ENCODE peak calls at places on chromosomes 12 and 14, in four cellular contexts. O is A549, U is HepG2, X is K562. P is an unnamed sample.

GRCh38 chr14:84036863-84037262 is 1493.1 kb upstream of the FLRT2 start:
- DNase-seq in O (no peak), U (no peak), X (no peak), P (no peak)

GRCh38 chr12:113088037-113088436 is 31.5 kb downstream of the DTX1 start:
- DNase-seq in O (no peak), X (no peak), U (no peak), P (no peak)

GRCh38 chr12:49945394-49946080 is 5.0 kb upstream of the AQP2 start:
- DNase-seq in X (peak; percentile 91), O (peak; percentile 82), U (peak; percentile 37), P (peak; percentile 77)

GRCh38 chr14:32121536-32121935 is 44.4 kb downstream of the ARHGAP5 start:
- DNase-seq in U (no peak), X (no peak), O (no peak), P (no peak)

GRCh38 chr12:122799635-122800243 is 25.4 kb downstream of the CCDC62 start:
- DNase-seq in X (no peak), O (no peak), U (no peak), P (no peak)

GRCh38 chr12:75099215-75099614 is 110.4 kb downstream of the KCNC2 start:
- DNase-seq in U (no peak), O (no peak), X (no peak), P (no peak)

GRCh38 chr14:93044116-93044515 is 71.6 kb downstream of the ITPK1 start:
- DNase-seq in U (no peak), O (peak; percentile 36), X (no peak), P (no peak)

GRCh38 chr12:23921099-23921846 is 28.2 kb downstream of the SOX5 start:
- DNase-seq in U (no peak), X (no peak), O (no peak), P (no peak)

GRCh38 chr12:130490674-130491073 is 153.0 kb downstream of the PIWIL1 start:
- DNase-seq in X (no peak), U (no peak), O (no peak), P (no peak)

GRCh38 chr14:37051680-37052079 is 120.7 kb downstream of the SLC25A21 start:
- DNase-seq in O (no peak), X (no peak), U (no peak), P (no peak)

GRCh38 chr14:68766299-68767247 is 26.3 kb downstream of the ZFP36L1 start:
- DNase-seq in X (no peak), U (no peak), O (no peak), P (no peak)

DNA sequence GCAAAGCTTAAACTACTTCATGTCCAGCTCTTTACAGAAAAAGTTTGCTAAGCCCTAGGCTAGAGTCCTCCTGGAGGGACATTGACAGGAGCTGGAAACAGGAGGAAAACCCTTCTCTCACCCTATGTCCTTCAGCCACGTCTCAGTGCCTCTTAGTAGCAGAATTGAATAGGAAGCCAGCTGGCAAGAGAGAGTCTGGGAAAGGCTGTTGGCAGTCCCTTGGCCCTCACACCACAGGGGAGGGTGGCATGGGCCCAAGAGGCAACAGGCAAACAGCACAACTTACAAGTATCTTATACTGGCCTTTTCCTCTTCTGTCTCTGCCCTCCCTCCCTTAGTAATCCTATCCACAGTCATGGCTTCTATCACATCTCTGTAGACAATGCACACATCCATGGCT is 27.7 kb upstream of the DHRS2 start:
- DNase-seq in U (no peak), O (no peak), X (no peak), P (no peak)
- TF ChIP-seq RNF2 in U (no peak), O (no peak), X (no peak), P (no peak)

DNA sequence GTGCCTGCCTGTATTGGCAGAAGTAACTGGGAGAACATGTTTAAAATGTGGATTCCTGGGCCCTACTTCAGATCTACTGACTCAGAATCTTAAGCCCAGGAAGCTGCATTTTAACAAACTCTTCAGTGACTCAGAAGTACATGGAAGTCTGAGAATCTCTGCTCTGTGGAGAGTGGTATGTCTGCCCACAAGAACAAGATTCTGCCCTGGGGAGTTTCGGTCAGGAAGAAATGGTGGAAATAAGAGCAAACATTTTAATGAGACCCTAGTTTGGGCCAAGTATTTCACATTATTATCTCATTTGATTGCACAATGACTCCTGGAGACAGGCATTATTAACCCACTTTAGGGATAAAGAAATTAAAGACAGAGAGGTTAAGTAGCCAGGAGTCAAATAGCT is 8.2 kb downstream of the ALDH1L2 start:
- DNase-seq in X (no peak), O (no peak), U (no peak), P (no peak)
- H3K4me2 ChIP-seq in X (no peak overlapping the region), O (no peak overlapping the region), U (no peak overlapping the region), P (no peak overlapping the region)

GRCh38 chr12:5587701-5588100 is 155.8 kb downstream of the NTF3 start:
- DNase-seq in X (no peak), U (no peak), O (no peak), P (no peak)
- TF ChIP-seq RNF2 in X (no peak), U (no peak), O (no peak), P (no peak)

GRCh38 chr12:67594888-67595287 is 53.7 kb upstream of the DYRK2 start:
- DNase-seq in X (no peak), U (no peak), O (peak; percentile 18), P (no peak)

GRCh38 chr12:67593871-67594330 is 54.6 kb upstream of the DYRK2 start:
- DNase-seq in X (no peak), U (no peak), O (no peak), P (no peak)

GRCh38 chr12:67593041-67593870 is 55.3 kb upstream of the DYRK2 start:
- DNase-seq in X (no peak), U (no peak), O (peak; percentile 7), P (no peak)

GRCh38 chr12:67590122-67590795 is 58.3 kb upstream of the DYRK2 start:
- DNase-seq in X (no peak), U (no peak), O (no peak), P (no peak)

GRCh38 chr12:67592228-67593011 is 56.1 kb upstream of the DYRK2 start:
- DNase-seq in O (peak; percentile 7), X (no peak), U (no peak), P (no peak)
- H3K4me2 ChIP-seq in O (peak overlapping the region; percentile 16), X (no peak overlapping the region), U (no peak overlapping the region), P (no peak overlapping the region)

DNA sequence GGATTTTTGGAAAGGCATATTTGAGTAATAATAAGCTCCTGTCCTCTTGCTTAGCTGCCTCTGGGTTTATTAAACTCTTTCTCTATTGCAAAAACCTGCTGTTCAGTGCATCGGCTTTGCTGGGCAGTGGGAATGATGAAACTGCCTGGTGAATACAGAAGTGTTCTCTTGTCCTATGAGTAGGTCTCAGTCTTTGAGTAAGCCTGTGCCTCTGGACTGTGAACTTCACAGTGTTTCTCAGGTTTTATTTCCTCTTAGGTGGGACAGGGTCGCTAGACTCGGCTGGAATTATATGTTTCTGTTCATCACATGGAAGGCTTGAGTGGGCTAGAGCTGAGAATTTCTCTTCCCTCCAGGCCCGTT is 46.4 kb downstream of the CRADD start:
- DNase-seq in U (no peak), O (no peak), X (no peak), P (no peak)
- TF ChIP-seq RNF2 in U (no peak), O (no peak), X (no peak), P (no peak)

GRCh38 chr12:104888456-104888855 is 69.6 kb downstream of the SLC41A2 start:
- DNase-seq in O (no peak), X (no peak), U (no peak), P (no peak)
- H3K4me2 ChIP-seq in O (no peak overlapping the region), X (no peak overlapping the region), U (no peak overlapping the region), P (no peak overlapping the region)

GRCh38 chr14:94548131-94548998 is 12.9 kb upstream of the SERPINA4 start:
- DNase-seq in X (no peak), U (peak; percentile 64), O (no peak), P (no peak)
- TF ChIP-seq RNF2 in X (no peak), U (no peak), O (no peak), P (no peak)

P was measured in H1.